ENCODE peak calls at places on chromosomes 11 and 22, in eight cellular contexts. One of them, this sample, is unnamed.

GRCh38 chr11:8019671-8020597 is 32.8 kb downstream of the EIF3F start:
- DNase-seq in fibroblast of villous mesenchyme: no peak
- DNase-seq in amniotic stem cell: peak
- DNase-seq in activated T-cell treated with anti-CD3 and anti-CD28 coated beads, Interleukin-2, amount 50 U/mL, for 24 hours: peak
- DNase-seq in RWPE2: no peak
- DNase-seq in SJSA1: peak
- DNase-seq in GM12891: peak
- DNase-seq in naive B cell: no peak
- DNase-seq in this sample: no peak

GRCh38 chr11:121389651-121390050 is 62.5 kb upstream of the SORL1 start:
- DNase-seq in RWPE2: no peak
- DNase-seq in GM12891: no peak
- DNase-seq in amniotic stem cell: no peak
- DNase-seq in activated T-cell treated with anti-CD3 and anti-CD28 coated beads, Interleukin-2, amount 50 U/mL, for 24 hours: no peak
- DNase-seq in SJSA1: no peak
- DNase-seq in naive B cell: no peak
- DNase-seq in fibroblast of villous mesenchyme: no peak
- DNase-seq in this sample: peak

GRCh38 chr11:3341298-3341697 is 37.6 kb downstream of the ZNF195 start:
- DNase-seq in RWPE2: no peak
- DNase-seq in GM12891: peak
- DNase-seq in activated T-cell treated with anti-CD3 and anti-CD28 coated beads, Interleukin-2, amount 50 U/mL, for 24 hours: peak
- DNase-seq in fibroblast of villous mesenchyme: peak
- DNase-seq in SJSA1: no peak
- DNase-seq in amniotic stem cell: no peak
- DNase-seq in naive B cell: peak
- DNase-seq in this sample: no peak

GRCh38 chr11:77074205-77074604 is 7.4 kb downstream of the CAPN5 start:
- DNase-seq in activated T-cell treated with anti-CD3 and anti-CD28 coated beads, Interleukin-2, amount 50 U/mL, for 24 hours: no peak
- DNase-seq in fibroblast of villous mesenchyme: no peak
- DNase-seq in SJSA1: no peak
- DNase-seq in RWPE2: peak
- DNase-seq in naive B cell: no peak
- DNase-seq in GM12891: no peak
- DNase-seq in amniotic stem cell: no peak
- DNase-seq in this sample: peak

GRCh38 chr11:36288442-36289225 is 590 bp downstream of the COMMD9 start:
- DNase-seq in RWPE2: no peak
- DNase-seq in activated T-cell treated with anti-CD3 and anti-CD28 coated beads, Interleukin-2, amount 50 U/mL, for 24 hours: peak
- DNase-seq in fibroblast of villous mesenchyme: peak
- DNase-seq in GM12891: no peak
- DNase-seq in amniotic stem cell: no peak
- DNase-seq in naive B cell: no peak
- DNase-seq in SJSA1: no peak
- DNase-seq in this sample: no peak

GRCh38 chr11:2390871-2391662 is 9.5 kb upstream of the TSSC4 start:
- DNase-seq in fibroblast of villous mesenchyme: peak
- DNase-seq in SJSA1: peak
- DNase-seq in activated T-cell treated with anti-CD3 and anti-CD28 coated beads, Interleukin-2, amount 50 U/mL, for 24 hours: no peak
- DNase-seq in naive B cell: no peak
- DNase-seq in RWPE2: no peak
- DNase-seq in GM12891: no peak
- DNase-seq in amniotic stem cell: no peak
- DNase-seq in this sample: no peak

GRCh38 chr22:19848298-19849224 is 6.1 kb downstream of the GNB1L start:
- DNase-seq in fibroblast of villous mesenchyme: no peak
- DNase-seq in RWPE2: peak
- DNase-seq in GM12891: no peak
- DNase-seq in naive B cell: no peak
- DNase-seq in activated T-cell treated with anti-CD3 and anti-CD28 coated beads, Interleukin-2, amount 50 U/mL, for 24 hours: no peak
- DNase-seq in SJSA1: no peak
- DNase-seq in amniotic stem cell: no peak
- DNase-seq in this sample: no peak

GRCh38 chr22:31102441-31103081 is 4.8 kb downstream of the SELENOM start:
- DNase-seq in GM12891: no peak
- DNase-seq in RWPE2: peak
- DNase-seq in SJSA1: peak
- DNase-seq in activated T-cell treated with anti-CD3 and anti-CD28 coated beads, Interleukin-2, amount 50 U/mL, for 24 hours: no peak
- DNase-seq in naive B cell: no peak
- DNase-seq in amniotic stem cell: peak
- DNase-seq in fibroblast of villous mesenchyme: peak
- DNase-seq in this sample: peak

GRCh38 chr11:74366576-74366975 is 31.7 kb downstream of the PGM2L1 start:
- DNase-seq in RWPE2: no peak
- DNase-seq in SJSA1: peak
- DNase-seq in GM12891: no peak
- DNase-seq in fibroblast of villous mesenchyme: peak
- DNase-seq in naive B cell: no peak
- DNase-seq in amniotic stem cell: no peak
- DNase-seq in activated T-cell treated with anti-CD3 and anti-CD28 coated beads, Interleukin-2, amount 50 U/mL, for 24 hours: no peak
- DNase-seq in this sample: no peak